ENCODE peak calls at places on chromosomes 16 and 17, in eight cellular contexts. J, I, E, V, N, H, Z and X are unnamed samples.

GRCh38 chr16:8936421-8936820 is 27.3 kb downstream of the USP7 start:
- DNase-seq in J (peak; percentile 57), I (peak; percentile 57), E (peak; percentile 65), V (peak; percentile 36), N (peak; percentile 59), H (peak; percentile 58), Z (no peak), X (peak; percentile 34)

GRCh38 chr17:49132699-49133364 is at the start of gene B4GALNT2:
- DNase-seq in J (no peak), I (no peak), E (no peak), V (peak; percentile 15), N (no peak), H (peak; percentile 9), Z (no peak), X (no peak)

GRCh38 chr16:77236063-77236511 is 36.9 kb downstream of the SYCE1L start:
- DNase-seq in J (peak; percentile 85), I (peak; percentile 81), E (peak; percentile 86), V (peak; percentile 94), N (peak; percentile 62), H (peak; percentile 82), Z (peak; percentile 92), X (no peak)

GRCh38 chr16:84633622-84634021 is 14.7 kb upstream of the KLHL36 start:
- DNase-seq in J (no peak), I (no peak), E (no peak), V (no peak), N (no peak), H (no peak), Z (peak; percentile 92), X (no peak)

GRCh38 chr16:2278272-2278608 is 10.3 kb upstream of the RNPS1 start:
- DNase-seq in J (no peak), I (no peak), E (no peak), V (no peak), N (no peak), H (no peak), Z (no peak), X (no peak)

GRCh38 chr17:56173958-56174357 is 20.7 kb downstream of the ANKFN1 start:
- DNase-seq in J (no peak), I (no peak), E (no peak), V (peak; percentile 32), N (no peak), H (no peak), Z (no peak), X (no peak)

GRCh38 chr16:27189335-27189972 is 13.9 kb upstream of the KDM8 start:
- DNase-seq in J (no peak), I (no peak), E (no peak), V (no peak), N (no peak), H (no peak), Z (no peak), X (no peak)

GRCh38 chr16:81774348-81774747 is 4.7 kb upstream of the PLCG2 start:
- DNase-seq in J (no peak), I (no peak), E (no peak), V (no peak), N (no peak), H (no peak), Z (no peak), X (no peak)

GRCh38 chr17:21549107-21549687 is 143.1 kb upstream of the KCNJ18 start:
- DNase-seq in J (no peak), I (no peak), E (no peak), V (peak; percentile 19), N (no peak), H (no peak), Z (no peak), X (no peak)

GRCh38 chr17:21351366-21352065 is 24.6 kb upstream of the KCNJ12 start:
- DNase-seq in J (no peak), I (no peak), E (no peak), V (no peak), N (no peak), H (no peak), Z (no peak), X (no peak)

GRCh38 chr16:9258423-9259051 is 167.1 kb downstream of the HAPSTR1 start:
- DNase-seq in J (no peak), I (peak; percentile 35), E (peak; percentile 39), V (peak; percentile 15), N (no peak), H (no peak), Z (no peak), X (no peak)

GRCh38 chr16:72814226-72814625 is 233.7 kb downstream of the ZFHX3 start:
- DNase-seq in J (no peak), I (no peak), E (no peak), V (no peak), N (no peak), H (no peak), Z (no peak), X (no peak)

GRCh38 chr16:75379911-75380847 is 53.1 kb downstream of the CFDP1 start:
- DNase-seq in J (peak; percentile 35), I (no peak), E (no peak), V (no peak), N (no peak), H (peak; percentile 66), Z (no peak), X (no peak)

GRCh38 chr16:50316102-50316847 is 49.9 kb downstream of the ADCY7 start:
- DNase-seq in J (no peak), I (no peak), E (no peak), V (no peak), N (no peak), H (no peak), Z (no peak), X (no peak)

GRCh38 chr17:78583091-78583490 is 5.9 kb upstream of the DNAH17 start:
- DNase-seq in J (no peak), I (no peak), E (peak; percentile 52), V (no peak), N (no peak), H (no peak), Z (no peak), X (no peak)

GRCh38 chr16:17828012-17828411 is 357.3 kb upstream of the XYLT1 start:
- DNase-seq in J (no peak), I (no peak), E (no peak), V (peak; percentile 48), N (no peak), H (no peak), Z (no peak), X (no peak)

GRCh38 chr17:38403491-38403890 is 24.8 kb upstream of the ARHGAP23 start:
- DNase-seq in J (no peak), I (no peak), E (no peak), V (no peak), N (no peak), H (no peak), Z (no peak), X (no peak)

GRCh38 chr16:30399435-30400186 is 4.4 kb downstream of the ZNF48 start:
- DNase-seq in J (no peak), I (no peak), E (no peak), V (no peak), N (no peak), H (no peak), Z (no peak), X (no peak)

GRCh38 chr17:72560303-72561247 is 439.8 kb downstream of the SOX9 start:
- DNase-seq in J (peak; percentile 26), I (peak; percentile 86), E (peak; percentile 84), V (peak; percentile 75), N (peak; percentile 43), H (peak; percentile 43), Z (no peak), X (no peak)

GRCh38 chr16:87185313-87185712 is 131.9 kb downstream of the C16orf95 start:
- DNase-seq in J (no peak), I (no peak), E (no peak), V (no peak), N (no peak), H (no peak), Z (no peak), X (no peak)

GRCh38 chr17:81927145-81927652 is 336 bp downstream of the MAFG start:
- DNase-seq in J (no peak), I (no peak), E (no peak), V (no peak), N (no peak), H (no peak), Z (peak; percentile 66), X (no peak)

GRCh38 chr17:32007463-32008298 is 498 bp downstream of the LRRC37B start:
- DNase-seq in J (peak; percentile 9), I (peak; percentile 42), E (peak; percentile 20), V (peak; percentile 52), N (no peak), H (peak; percentile 34), Z (no peak), X (no peak)

GRCh38 chr16:28130099-28131088 is 66.9 kb upstream of the GSG1L start:
- DNase-seq in J (no peak), I (no peak), E (no peak), V (peak; percentile 17), N (no peak), H (no peak), Z (no peak), X (no peak)

GRCh38 chr17:42608692-42609181 is 437 bp downstream of the RETREG3 start:
- DNase-seq in J (no peak), I (no peak), E (no peak), V (peak; percentile 49), N (no peak), H (peak; percentile 36), Z (no peak), X (no peak)

GRCh38 chr16:83826146-83826913 is 18.6 kb downstream of the HSBP1 start:
- DNase-seq in J (peak; percentile 77), I (peak; percentile 85), E (peak; percentile 86), V (peak; percentile 88), N (peak; percentile 85), H (peak; percentile 70), Z (peak; percentile 90), X (peak; percentile 84)

GRCh38 chr16:86306046-86306644 is 204.2 kb upstream of the FOXF1 start:
- DNase-seq in J (no peak), I (no peak), E (no peak), V (peak; percentile 79), N (no peak), H (no peak), Z (no peak), X (no peak)

GRCh38 chr17:58391302-58391984 is 25.9 kb downstream of the RNF43 start:
- DNase-seq in J (no peak), I (peak; percentile 35), E (peak; percentile 70), V (no peak), N (peak; percentile 94), H (no peak), Z (no peak), X (peak; percentile 84)

GRCh38 chr17:36755586-36755985 is 154.2 kb downstream of the MRM1 start:
- DNase-seq in J (peak; percentile 11), I (peak; percentile 33), E (peak; percentile 46), V (no peak), N (no peak), H (peak; percentile 14), Z (no peak), X (no peak)

GRCh38 chr17:65523853-65524664 is 37.4 kb downstream of the AXIN2 start:
- DNase-seq in J (no peak), I (no peak), E (no peak), V (no peak), N (no peak), H (no peak), Z (no peak), X (no peak)

GRCh38 chr17:54771409-54771808 is 129.2 kb upstream of the TOM1L1 start:
- DNase-seq in J (no peak), I (no peak), E (no peak), V (no peak), N (no peak), H (no peak), Z (no peak), X (no peak)

GRCh38 chr16:72927199-72928088 is 120.5 kb downstream of the ZFHX3 start:
- DNase-seq in J (no peak), I (peak; percentile 80), E (peak; percentile 39), V (peak; percentile 53), N (peak; percentile 97), H (no peak), Z (no peak), X (peak; percentile 90)

GRCh38 chr17:49972486-49973270 is 3.7 kb downstream of the DLX4 start:
- DNase-seq in J (no peak), I (no peak), E (no peak), V (no peak), N (no peak), H (no peak), Z (no peak), X (no peak)

GRCh38 chr17:5210853-5211252 is 19.2 kb upstream of the ZNF594 start:
- DNase-seq in J (no peak), I (no peak), E (no peak), V (no peak), N (no peak), H (no peak), Z (no peak), X (no peak)

GRCh38 chr17:6936370-6937028 is 59.4 kb upstream of the ALOX12 start:
- DNase-seq in J (no peak), I (no peak), E (no peak), V (peak; percentile 46), N (no peak), H (peak; percentile 24), Z (no peak), X (no peak)